ENCODE peak calls at places on chromosomes 12 and 14, in eight cellular contexts. L is ovary; M is non-pigmented ciliary epithelial cell; A is mesothelial cell of epicardium; O is smooth muscle cell of the brain vasculature; I is T-helper 1 cell; D is CD4-positive, alpha-beta memory T cell; V is activated naive CD4-positive, alpha-beta T cell treated with Interleukin-2 at 50 U/mL for 16 hours. P is an unnamed sample.

GRCh38 chr14:73785336-73785833 is 66.2 kb upstream of the PTGR2 start:
- DNase-seq in L (no peak), M (no peak), A (no peak), O (no peak), I (no peak), D (no peak), V (no peak), P (no peak)

GRCh38 chr12:30977537-30978349 is 51.2 kb downstream of the TSPAN11 start:
- DNase-seq in L (no peak), M (no peak), A (no peak), O (no peak), I (no peak), D (no peak), V (no peak), P (no peak)

GRCh38 chr12:27015730-27016076 is 1.5 kb upstream of the TM7SF3 start:
- DNase-seq in L (no peak), M (no peak), A (no peak), O (no peak), I (no peak), D (peak; percentile 55), V (no peak), P (no peak)

GRCh38 chr14:79051009-79051710 is 881.0 kb downstream of the NRXN3 start:
- DNase-seq in L (no peak), M (no peak), A (no peak), O (no peak), I (no peak), D (no peak), V (no peak), P (no peak)

GRCh38 chr14:68939893-68940613 is 39.0 kb downstream of the ACTN1 start:
- DNase-seq in L (peak; percentile 59), M (peak; percentile 97), A (no peak), O (peak; percentile 96), I (no peak), D (no peak), V (no peak), P (no peak)

GRCh38 chr12:121428883-121429282 is 29.0 kb downstream of the RNF34 start:
- DNase-seq in L (no peak), M (no peak), A (no peak), O (no peak), I (no peak), D (no peak), V (no peak), P (no peak)

GRCh38 chr14:58749066-58749669 is 111.4 kb downstream of the DACT1 start:
- DNase-seq in L (no peak), M (peak; percentile 89), A (no peak), O (peak; percentile 46), I (no peak), D (no peak), V (no peak), P (peak; percentile 72)

GRCh38 chr12:51980051-51980808 is 26.5 kb upstream of the TAMALIN start:
- DNase-seq in L (peak; percentile 69), M (no peak), A (peak; percentile 72), O (no peak), I (peak; percentile 58), D (peak; percentile 65), V (peak; percentile 72), P (peak; percentile 42)

GRCh38 chr12:87828384-87828973 is 200.7 kb downstream of the C12orf50 start:
- DNase-seq in L (no peak), M (no peak), A (no peak), O (no peak), I (no peak), D (no peak), V (no peak), P (no peak)

GRCh38 chr12:55741978-55742377 is 944 bp upstream of the GDF11 start:
- DNase-seq in L (no peak), M (no peak), A (no peak), O (no peak), I (no peak), D (no peak), V (no peak), P (no peak)

GRCh38 chr12:5511644-5512584 is 80.0 kb downstream of the NTF3 start:
- DNase-seq in L (peak; percentile 79), M (no peak), A (peak; percentile 44), O (no peak), I (no peak), D (no peak), V (no peak), P (no peak)

GRCh38 chr14:106845286-106846087 is 1319.1 kb downstream of the TMEM121 start:
- DNase-seq in L (peak; percentile 58), M (no peak), A (no peak), O (no peak), I (peak; percentile 26), D (peak; percentile 26), V (peak; percentile 29), P (peak; percentile 70)

GRCh38 chr12:121278450-121279375 is 17.8 kb downstream of the CAMKK2 start:
- DNase-seq in L (no peak), M (no peak), A (no peak), O (no peak), I (no peak), D (no peak), V (no peak), P (no peak)

GRCh38 chr12:76820888-76821482 is 57.1 kb downstream of the ZDHHC17 start:
- DNase-seq in L (peak; percentile 20), M (peak; percentile 17), A (no peak), O (peak; percentile 6), I (no peak), D (no peak), V (no peak), P (no peak)

GRCh38 chr14:36600431-36600830 is 18.0 kb upstream of the NKX2-8 start:
- DNase-seq in L (no peak), M (no peak), A (no peak), O (no peak), I (no peak), D (no peak), V (no peak), P (no peak)

GRCh38 chr14:58732387-58732786 is 94.6 kb downstream of the DACT1 start:
- DNase-seq in L (no peak), M (no peak), A (no peak), O (no peak), I (no peak), D (no peak), V (no peak), P (no peak)

GRCh38 chr12:22678175-22678574 is 53.2 kb downstream of the ETNK1 start:
- DNase-seq in L (no peak), M (no peak), A (no peak), O (no peak), I (no peak), D (no peak), V (no peak), P (no peak)

GRCh38 chr12:23504043-23504442 is 445.4 kb downstream of the SOX5 start:
- DNase-seq in L (no peak), M (no peak), A (no peak), O (no peak), I (no peak), D (no peak), V (no peak), P (no peak)

GRCh38 chr12:65518771-65519170 is 240.3 kb downstream of the MSRB3 start:
- DNase-seq in L (no peak), M (no peak), A (no peak), O (no peak), I (no peak), D (no peak), V (no peak), P (no peak)

P was measured in GDM1.